ENCODE peak calls at places on chromosomes 3 and 15, in eight cellular contexts. W is astrocyte of the cerebellum; D is Jurkat, Clone E6-1; N is body of pancreas; U is NCI-H510A treated with DMSO at 0.1 percent for 48 hours; S is GM18507; G is lung; M is lower lobe of right lung. Y is an unnamed sample.
A peak's percentile ranks its signal among the peaks of the same experiment; 100 is the strongest.

GRCh38 chr3:186133980-186134379 is 25.1 kb upstream of the ETV5 start:
- DNase-seq in W (no peak), D (no peak), N (no peak), U (no peak), S (no peak), G (no peak), M (no peak), Y (no peak)

GRCh38 chr3:180646187-180646790 is 33.0 kb downstream of the CCDC39 start:
- DNase-seq in W (no peak), D (no peak), N (no peak), U (no peak), S (no peak), G (no peak), M (no peak), Y (no peak)

GRCh38 chr3:111592941-111593340 is 2.2 kb downstream of the ZBED2 start:
- DNase-seq in W (no peak), D (no peak), N (no peak), U (no peak), S (no peak), G (no peak), M (no peak), Y (no peak)

GRCh38 chr3:192063570-192063969 is 602.6 kb downstream of the PYDC2 start:
- DNase-seq in W (no peak), D (no peak), N (peak; percentile 12), U (no peak), S (no peak), G (no peak), M (no peak), Y (no peak)

GRCh38 chr15:34684351-34684750 is 70.4 kb downstream of the GJD2 start:
- DNase-seq in W (no peak), D (no peak), N (no peak), U (no peak), S (no peak), G (no peak), M (no peak), Y (no peak)

GRCh38 chr3:126291537-126291936 is 65.7 kb downstream of the KLF15 start:
- DNase-seq in W (no peak), D (no peak), N (peak; percentile 28), U (no peak), S (no peak), G (no peak), M (no peak), Y (no peak)

GRCh38 chr3:172201990-172202318 is 162.6 kb downstream of the FNDC3B start:
- DNase-seq in W (no peak), D (no peak), N (no peak), U (peak; percentile 16), S (no peak), G (no peak), M (no peak), Y (no peak)

GRCh38 chr15:75232252-75232813 is 25.8 kb upstream of the GOLGA6C start:
- DNase-seq in W (no peak), D (no peak), N (no peak), U (no peak), S (no peak), G (no peak), M (no peak), Y (peak; percentile 36)

GRCh38 chr3:152053876-152054275 is 180.4 kb downstream of the SUCNR1 start:
- DNase-seq in W (no peak), D (no peak), N (no peak), U (no peak), S (no peak), G (no peak), M (no peak), Y (no peak)

GRCh38 chr3:23791678-23792077 is 14.1 kb upstream of the UBE2E1 start:
- DNase-seq in W (no peak), D (no peak), N (no peak), U (no peak), S (no peak), G (no peak), M (no peak), Y (no peak)

GRCh38 chr3:31423522-31423921 is 109.2 kb upstream of the STT3B start:
- DNase-seq in W (no peak), D (no peak), N (no peak), U (no peak), S (no peak), G (no peak), M (no peak), Y (no peak)

GRCh38 chr3:122268257-122269024 is 56.6 kb upstream of the CSTA start:
- DNase-seq in W (no peak), D (no peak), N (no peak), U (no peak), S (no peak), G (no peak), M (no peak), Y (no peak)

GRCh38 chr3:42755681-42756578 is 17.1 kb downstream of the CCDC13 start:
- DNase-seq in W (no peak), D (peak; percentile 37), N (no peak), U (peak; percentile 23), S (no peak), G (no peak), M (no peak), Y (no peak)

GRCh38 chr15:33618300-33618699 is 307.5 kb downstream of the RYR3 start:
- DNase-seq in W (peak; percentile 37), D (no peak), N (no peak), U (no peak), S (no peak), G (no peak), M (no peak), Y (no peak)

GRCh38 chr3:142072851-142073250 is 76.5 kb downstream of the TFDP2 start:
- DNase-seq in W (no peak), D (no peak), N (no peak), U (no peak), S (no peak), G (no peak), M (no peak), Y (no peak)

GRCh38 chr3:73060302-73060723 is 1.1 kb upstream of the EBLN2 start:
- DNase-seq in W (no peak), D (no peak), N (no peak), U (no peak), S (no peak), G (no peak), M (no peak), Y (no peak)

GRCh38 chr3:64444619-64445317 is 219.5 kb upstream of the PRICKLE2 start:
- DNase-seq in W (no peak), D (no peak), N (peak; percentile 23), U (no peak), S (no peak), G (no peak), M (no peak), Y (no peak)

GRCh38 chr15:28117591-28117990 is 18.5 kb upstream of the OCA2 start:
- DNase-seq in W (no peak), D (no peak), N (no peak), U (no peak), S (no peak), G (no peak), M (no peak), Y (peak; percentile 50)

GRCh38 chr15:26015516-26015915 is 152.4 kb upstream of the ATP10A start:
- DNase-seq in W (no peak), D (no peak), N (no peak), U (no peak), S (no peak), G (no peak), M (no peak), Y (no peak)

GRCh38 chr3:104368760-104369159 is 997.9 kb upstream of the ALCAM start:
- DNase-seq in W (no peak), D (no peak), N (no peak), U (no peak), S (no peak), G (no peak), M (no peak), Y (no peak)

GRCh38 chr3:181727122-181728036 is 15.7 kb downstream of the SOX2 start:
- DNase-seq in W (no peak), D (no peak), N (no peak), U (no peak), S (no peak), G (no peak), M (no peak), Y (no peak)

GRCh38 chr3:128496602-128497304 is 3.8 kb upstream of the GATA2 start:
- DNase-seq in W (no peak), D (no peak), N (peak; percentile 11), U (no peak), S (no peak), G (no peak), M (no peak), Y (no peak)

GRCh38 chr15:68499620-68500312 is 67.8 kb upstream of the ITGA11 start:
- DNase-seq in W (no peak), D (no peak), N (no peak), U (no peak), S (no peak), G (no peak), M (no peak), Y (no peak)

GRCh38 chr3:112092439-112093179 is 6.4 kb downstream of the C3orf52 start:
- DNase-seq in W (no peak), D (no peak), N (no peak), U (peak; percentile 62), S (no peak), G (no peak), M (no peak), Y (no peak)

GRCh38 chr15:63892794-63893441 is 59.2 kb upstream of the HERC1 start:
- DNase-seq in W (no peak), D (peak; percentile 98), N (no peak), U (no peak), S (no peak), G (no peak), M (peak; percentile 53), Y (peak; percentile 79)

GRCh38 chr3:13887746-13888300 is 8.0 kb upstream of the WNT7A start:
- DNase-seq in W (no peak), D (no peak), N (no peak), U (no peak), S (no peak), G (no peak), M (no peak), Y (peak; percentile 29)

GRCh38 chr3:123712077-123712860 is 127.4 kb upstream of the HACD2 start:
- DNase-seq in W (no peak), D (no peak), N (no peak), U (no peak), S (no peak), G (no peak), M (no peak), Y (no peak)

GRCh38 chr3:152718810-152719209 is 116.1 kb upstream of the P2RY1 start:
- DNase-seq in W (no peak), D (no peak), N (no peak), U (no peak), S (no peak), G (no peak), M (no peak), Y (no peak)

GRCh38 chr15:83204697-83205096 is 2.9 kb downstream of the HDGFL3 start:
- DNase-seq in W (no peak), D (no peak), N (no peak), U (no peak), S (no peak), G (no peak), M (no peak), Y (no peak)

GRCh38 chr3:94615275-94616065 is 552.6 kb downstream of the NSUN3 start:
- DNase-seq in W (no peak), D (no peak), N (no peak), U (peak; percentile 0), S (no peak), G (no peak), M (no peak), Y (no peak)

GRCh38 chr3:100650651-100651611 is 41.5 kb downstream of the ADGRG7 start:
- DNase-seq in W (peak; percentile 46), D (peak; percentile 6), N (no peak), U (no peak), S (no peak), G (no peak), M (no peak), Y (no peak)

GRCh38 chr15:69082041-69082502 is 67.6 kb downstream of the NOX5 start:
- DNase-seq in W (peak; percentile 9), D (no peak), N (peak; percentile 21), U (no peak), S (no peak), G (no peak), M (no peak), Y (no peak)

GRCh38 chr15:56215769-56216168 is 27.9 kb downstream of the RFX7 start:
- DNase-seq in W (peak; percentile 97), D (peak; percentile 17), N (no peak), U (peak; percentile 32), S (no peak), G (no peak), M (no peak), Y (no peak)

GRCh38 chr3:48624767-48625166 is 3.2 kb upstream of the TMEM89 start:
- DNase-seq in W (no peak), D (no peak), N (no peak), U (no peak), S (no peak), G (no peak), M (no peak), Y (no peak)